ENCODE peak calls at places on chromosomes 6 and 20, in seven cellular contexts. H is cardiac muscle cell; G is IMR-90; U is pancreas; W is H9; S is CD8-positive, alpha-beta T cell; V is brain microvascular endothelial cell. D is an unnamed sample.
A peak's percentile ranks its signal among the peaks of the same experiment; 100 is the strongest.

GRCh38 chr20:3101737-3102574 is 17.4 kb upstream of the AVP start:
- DNase-seq in H (no peak), G (no peak), U (no peak), W (no peak), S (no peak), V (no peak), D (peak; percentile 52)

GRCh38 chr20:22866757-22867425 is 168.2 kb upstream of the SSTR4 start:
- DNase-seq in H (no peak), G (no peak), U (no peak), W (no peak), S (no peak), V (peak; percentile 56), D (no peak)

GRCh38 chr20:36835025-36835424 is 40.9 kb upstream of the TLDC2 start:
- DNase-seq in H (no peak), G (no peak), U (no peak), W (no peak), S (no peak), V (no peak), D (no peak)

GRCh38 chr6:25137497-25137896 is 141.7 kb upstream of the CARMIL1 start:
- DNase-seq in H (no peak), G (no peak), U (no peak), W (no peak), S (no peak), V (no peak), D (no peak)

GRCh38 chr6:18269253-18269652 is 4.9 kb upstream of the DEK start:
- DNase-seq in H (no peak), G (peak; percentile 32), U (no peak), W (no peak), S (no peak), V (no peak), D (no peak)

GRCh38 chr6:2037230-2037926 is 208.0 kb downstream of the GMDS start:
- DNase-seq in H (peak; percentile 34), G (peak; percentile 28), U (no peak), W (no peak), S (no peak), V (no peak), D (no peak)

GRCh38 chr6:43509984-43510826 is at the start of gene LRRC73:
- DNase-seq in H (peak; percentile 90), G (peak; percentile 68), U (peak; percentile 97), W (peak; percentile 83), S (peak; percentile 57), V (peak; percentile 62), D (peak; percentile 74)

GRCh38 chr20:62065669-62066338 is at the start of gene TAF4:
- DNase-seq in H (peak; percentile 90), G (peak; percentile 60), U (peak; percentile 91), W (peak; percentile 64), S (peak; percentile 81), V (peak; percentile 49), D (peak; percentile 78)

GRCh38 chr20:45898285-45898684 is 7.2 kb downstream of the CTSA start:
- DNase-seq in H (no peak), G (no peak), U (no peak), W (no peak), S (no peak), V (no peak), D (no peak)

GRCh38 chr20:221258-221830 is 5.7 kb upstream of the DEFB129 start:
- DNase-seq in H (no peak), G (no peak), U (no peak), W (no peak), S (no peak), V (no peak), D (no peak)

GRCh38 chr20:20547876-20548266 is 164.6 kb downstream of the RALGAPA2 start:
- DNase-seq in H (no peak), G (no peak), U (no peak), W (no peak), S (no peak), V (no peak), D (no peak)

GRCh38 chr6:156848123-156848522 is 70.9 kb downstream of the ARID1B start:
- DNase-seq in H (no peak), G (no peak), U (no peak), W (no peak), S (no peak), V (no peak), D (no peak)

GRCh38 chr6:7300890-7301289 is 12.1 kb downstream of the SSR1 start:
- DNase-seq in H (no peak), G (no peak), U (no peak), W (no peak), S (no peak), V (no peak), D (no peak)

GRCh38 chr6:134240664-134241431 is 77.1 kb downstream of the SGK1 start:
- DNase-seq in H (no peak), G (no peak), U (no peak), W (no peak), S (peak; percentile 78), V (no peak), D (no peak)

GRCh38 chr6:47690791-47691190 is 7.6 kb upstream of the ADGRF4 start:
- DNase-seq in H (peak; percentile 85), G (no peak), U (no peak), W (no peak), S (no peak), V (no peak), D (no peak)

GRCh38 chr20:53652090-53652858 is 58.6 kb upstream of the ZNF217 start:
- DNase-seq in H (peak; percentile 27), G (peak; percentile 28), U (no peak), W (no peak), S (no peak), V (no peak), D (no peak)

GRCh38 chr20:1326031-1326930 is 2.7 kb downstream of the SDCBP2 start:
- DNase-seq in H (no peak), G (peak; percentile 41), U (no peak), W (peak; percentile 1), S (no peak), V (no peak), D (no peak)

GRCh38 chr6:157390273-157391060 is 9.5 kb downstream of the ZDHHC14 start:
- DNase-seq in H (no peak), G (no peak), U (no peak), W (no peak), S (no peak), V (no peak), D (no peak)

GRCh38 chr20:41173161-41173721 is 35.9 kb downstream of the PLCG1 start:
- DNase-seq in H (peak; percentile 78), G (peak; percentile 80), U (peak; percentile 92), W (peak; percentile 82), S (peak; percentile 55), V (peak; percentile 51), D (peak; percentile 86)

GRCh38 chr6:160167547-160168391 is 46.2 kb downstream of the SLC22A1 start:
- DNase-seq in H (no peak), G (no peak), U (no peak), W (no peak), S (no peak), V (no peak), D (no peak)

GRCh38 chr6:161162722-161163121 is 111.1 kb downstream of the AGPAT4 start:
- DNase-seq in H (no peak), G (no peak), U (no peak), W (no peak), S (no peak), V (no peak), D (no peak)

GRCh38 chr6:14422917-14423316 is 305.3 kb downstream of the CD83 start:
- DNase-seq in H (no peak), G (no peak), U (no peak), W (no peak), S (no peak), V (no peak), D (no peak)

GRCh38 chr20:44056010-44056698 is 130.8 kb downstream of the JPH2 start:
- DNase-seq in H (peak; percentile 71), G (no peak), U (no peak), W (peak; percentile 75), S (peak; percentile 47), V (peak; percentile 23), D (peak; percentile 52)

GRCh38 chr6:111721677-111722219 is 116.1 kb upstream of the TRAF3IP2 start:
- DNase-seq in H (no peak), G (peak; percentile 44), U (no peak), W (peak; percentile 52), S (peak; percentile 21), V (peak; percentile 50), D (no peak)

GRCh38 chr6:45709834-45710233 is 305.8 kb downstream of the CLIC5 start:
- DNase-seq in H (no peak), G (no peak), U (no peak), W (no peak), S (no peak), V (no peak), D (no peak)

GRCh38 chr6:134074151-134074712 is 21.8 kb upstream of the SLC2A12 start:
- DNase-seq in H (no peak), G (no peak), U (no peak), W (peak; percentile 92), S (no peak), V (no peak), D (peak; percentile 90)

GRCh38 chr6:90434096-90434495 is 137.5 kb upstream of the BACH2 start:
- DNase-seq in H (peak; percentile 33), G (no peak), U (no peak), W (peak; percentile 57), S (no peak), V (no peak), D (no peak)
- TF ChIP-seq CTCF in H (no peak), G (peak; percentile 32), U (no peak), W (peak; percentile 60), S (no peak), V (peak; percentile 23), D (no peak)

GRCh38 chr20:59040682-59041081 is 1.9 kb downstream of the PRELID3B start:
- DNase-seq in H (no peak), G (no peak), U (no peak), W (no peak), S (no peak), V (no peak), D (no peak)
- H3K27ac ChIP-seq in H (no peak overlapping the region), G (no peak overlapping the region), U (no peak overlapping the region), W (no peak overlapping the region), S (no peak overlapping the region), V (no peak overlapping the region), D (no peak overlapping the region)

GRCh38 chr6:158660331-158660730 is 10.5 kb downstream of the SYTL3 start:
- DNase-seq in H (no peak), G (no peak), U (no peak), W (peak; percentile 59), S (peak; percentile 22), V (no peak), D (no peak)

GRCh38 chr6:158662607-158663464 is 13.0 kb downstream of the SYTL3 start:
- DNase-seq in H (no peak), G (peak; percentile 65), U (no peak), W (no peak), S (no peak), V (no peak), D (no peak)

GRCh38 chr6:158665332-158665731 is 15.5 kb downstream of the SYTL3 start:
- DNase-seq in H (no peak), G (no peak), U (no peak), W (no peak), S (no peak), V (no peak), D (no peak)

GRCh38 chr6:158663465-158664167 is 13.8 kb downstream of the SYTL3 start:
- DNase-seq in H (no peak), G (no peak), U (no peak), W (no peak), S (no peak), V (no peak), D (no peak)

GRCh38 chr6:158661156-158661555 is 11.3 kb downstream of the SYTL3 start:
- DNase-seq in H (no peak), G (no peak), U (no peak), W (no peak), S (no peak), V (no peak), D (no peak)
- TF ChIP-seq CTCF in H (no peak), G (no peak), U (no peak), W (peak; percentile 47), S (no peak), V (no peak), D (no peak)

GRCh38 chr20:64102647-64103354 is 4.6 kb downstream of the NPBWR2 start:
- DNase-seq in H (peak; percentile 65), G (no peak), U (peak; percentile 66), W (peak; percentile 74), S (no peak), V (no peak), D (peak; percentile 72)
- H3K27ac ChIP-seq in H (no peak overlapping the region), G (no peak overlapping the region), U (no peak overlapping the region), W (no peak overlapping the region), S (no peak overlapping the region), V (no peak overlapping the region), D (no peak overlapping the region)